ENCODE peak calls at places on chromosomes 3 and 15, in six cellular contexts. One of them, this sample, is unnamed. For H3K4me1, the result is how much of the 10 kb centered on the place peaks cover.

GRCh38 chr3:30538787-30539186 is 67.6 kb upstream of the TGFBR2 start:
- DNase-seq in IMR-90: peak
- DNase-seq in left lung: no peak
- DNase-seq in spleen: no peak
- DNase-seq in uterus: no peak
- DNase-seq in naive thymus-derived CD4-positive, alpha-beta T cell: no peak
- DNase-seq in this sample: no peak

GRCh38 chr3:15403965-15404364 is 23.4 kb downstream of the METTL6 start:
- DNase-seq in IMR-90: no peak
- DNase-seq in left lung: no peak
- DNase-seq in spleen: no peak
- DNase-seq in uterus: no peak
- DNase-seq in naive thymus-derived CD4-positive, alpha-beta T cell: no peak
- DNase-seq in this sample: no peak

GRCh38 chr3:48466386-48467109 is 20.0 kb downstream of the ATRIP start:
- DNase-seq in IMR-90: no peak
- DNase-seq in left lung: peak
- DNase-seq in spleen: peak
- DNase-seq in uterus: no peak
- DNase-seq in naive thymus-derived CD4-positive, alpha-beta T cell: no peak
- DNase-seq in this sample: no peak

GRCh38 chr3:81249540-81250029 is 511.9 kb downstream of the GBE1 start:
- DNase-seq in IMR-90: peak
- DNase-seq in left lung: no peak
- DNase-seq in spleen: no peak
- DNase-seq in uterus: no peak
- DNase-seq in naive thymus-derived CD4-positive, alpha-beta T cell: no peak
- DNase-seq in this sample: no peak

GRCh38 chr3:62051506-62051905 is 321.8 kb downstream of the FEZF2 start:
- DNase-seq in IMR-90: peak
- DNase-seq in left lung: no peak
- DNase-seq in spleen: no peak
- DNase-seq in uterus: no peak
- DNase-seq in naive thymus-derived CD4-positive, alpha-beta T cell: no peak
- DNase-seq in this sample: no peak

GRCh38 chr3:24477090-24477656 is 17.5 kb downstream of the THRB start:
- DNase-seq in IMR-90: no peak
- DNase-seq in left lung: no peak
- DNase-seq in spleen: no peak
- DNase-seq in uterus: no peak
- DNase-seq in naive thymus-derived CD4-positive, alpha-beta T cell: no peak
- DNase-seq in this sample: no peak

GRCh38 chr3:20022954-20023644 is 11.0 kb upstream of the PP2D1 start:
- DNase-seq in IMR-90: no peak
- DNase-seq in left lung: no peak
- DNase-seq in spleen: no peak
- DNase-seq in uterus: no peak
- DNase-seq in naive thymus-derived CD4-positive, alpha-beta T cell: no peak
- DNase-seq in this sample: no peak

GRCh38 chr15:78070049-78070698 is 7.3 kb downstream of the TBC1D2B start:
- DNase-seq in IMR-90: no peak
- DNase-seq in left lung: peak
- DNase-seq in spleen: peak
- DNase-seq in uterus: no peak
- DNase-seq in naive thymus-derived CD4-positive, alpha-beta T cell: peak
- DNase-seq in this sample: no peak

GRCh38 chr3:6679510-6679909 is 181.4 kb upstream of the GRM7 start:
- DNase-seq in IMR-90: no peak
- DNase-seq in left lung: no peak
- DNase-seq in spleen: no peak
- DNase-seq in uterus: no peak
- DNase-seq in naive thymus-derived CD4-positive, alpha-beta T cell: no peak
- DNase-seq in this sample: no peak

GRCh38 chr3:77686560-77686959 is 646.7 kb downstream of the ROBO2 start:
- DNase-seq in IMR-90: no peak
- DNase-seq in left lung: no peak
- DNase-seq in spleen: no peak
- DNase-seq in uterus: no peak
- DNase-seq in naive thymus-derived CD4-positive, alpha-beta T cell: no peak
- DNase-seq in this sample: no peak

GRCh38 chr15:46670256-46670655 is 1035.4 kb downstream of the SQOR start:
- DNase-seq in IMR-90: no peak
- DNase-seq in left lung: no peak
- DNase-seq in spleen: no peak
- DNase-seq in uterus: no peak
- DNase-seq in naive thymus-derived CD4-positive, alpha-beta T cell: no peak
- DNase-seq in this sample: no peak

GRCh38 chr15:45573961-45574629 is 13.1 kb upstream of the BLOC1S6 start:
- DNase-seq in IMR-90: no peak
- DNase-seq in left lung: no peak
- DNase-seq in spleen: no peak
- DNase-seq in uterus: no peak
- DNase-seq in naive thymus-derived CD4-positive, alpha-beta T cell: no peak
- DNase-seq in this sample: peak

GRCh38 chr3:107142171-107142570 is 235.1 kb upstream of the CCDC54 start:
- DNase-seq in IMR-90: no peak
- DNase-seq in left lung: no peak
- DNase-seq in spleen: no peak
- DNase-seq in uterus: no peak
- DNase-seq in naive thymus-derived CD4-positive, alpha-beta T cell: no peak
- DNase-seq in this sample: no peak

GRCh38 chr15:66078196-66078928 is 175.2 kb downstream of the MEGF11 start:
- DNase-seq in IMR-90: no peak
- DNase-seq in left lung: no peak
- DNase-seq in spleen: peak
- DNase-seq in uterus: no peak
- DNase-seq in naive thymus-derived CD4-positive, alpha-beta T cell: no peak
- DNase-seq in this sample: no peak

GRCh38 chr3:124172846-124173245 is 180.9 kb upstream of the ROPN1 start:
- DNase-seq in IMR-90: no peak
- DNase-seq in left lung: no peak
- DNase-seq in spleen: no peak
- DNase-seq in uterus: no peak
- DNase-seq in naive thymus-derived CD4-positive, alpha-beta T cell: no peak
- DNase-seq in this sample: no peak

GRCh38 chr3:151169262-151169661 is 33.8 kb downstream of the GPR171 start:
- DNase-seq in IMR-90: peak
- DNase-seq in left lung: peak
- DNase-seq in spleen: peak
- DNase-seq in uterus: no peak
- DNase-seq in naive thymus-derived CD4-positive, alpha-beta T cell: no peak
- DNase-seq in this sample: no peak

GRCh38 chr3:133937061-133937686 is 41.5 kb upstream of the RAB6B start:
- DNase-seq in IMR-90: no peak
- DNase-seq in left lung: no peak
- DNase-seq in spleen: peak
- DNase-seq in uterus: no peak
- DNase-seq in naive thymus-derived CD4-positive, alpha-beta T cell: no peak
- DNase-seq in this sample: no peak

GRCh38 chr3:194512895-194513601 is 26.2 kb upstream of the ATP13A3 start:
- DNase-seq in IMR-90: no peak
- DNase-seq in left lung: no peak
- DNase-seq in spleen: no peak
- DNase-seq in uterus: no peak
- DNase-seq in naive thymus-derived CD4-positive, alpha-beta T cell: no peak
- DNase-seq in this sample: no peak

GRCh38 chr3:129795596-129795995 is 97.9 kb downstream of the TMCC1 start:
- DNase-seq in IMR-90: peak
- DNase-seq in left lung: no peak
- DNase-seq in spleen: no peak
- DNase-seq in uterus: no peak
- DNase-seq in naive thymus-derived CD4-positive, alpha-beta T cell: no peak
- DNase-seq in this sample: no peak

GRCh38 chr15:76056931-76057330 is 2.9 kb upstream of the TMEM266 start:
- DNase-seq in IMR-90: no peak
- DNase-seq in left lung: no peak
- DNase-seq in spleen: no peak
- DNase-seq in uterus: no peak
- DNase-seq in naive thymus-derived CD4-positive, alpha-beta T cell: no peak
- DNase-seq in this sample: no peak

GRCh38 chr15:53978248-53978906 is at the start of gene UNC13C:
- DNase-seq in IMR-90: no peak
- DNase-seq in left lung: peak
- DNase-seq in spleen: no peak
- DNase-seq in uterus: no peak
- DNase-seq in naive thymus-derived CD4-positive, alpha-beta T cell: no peak
- DNase-seq in this sample: no peak

DNA sequence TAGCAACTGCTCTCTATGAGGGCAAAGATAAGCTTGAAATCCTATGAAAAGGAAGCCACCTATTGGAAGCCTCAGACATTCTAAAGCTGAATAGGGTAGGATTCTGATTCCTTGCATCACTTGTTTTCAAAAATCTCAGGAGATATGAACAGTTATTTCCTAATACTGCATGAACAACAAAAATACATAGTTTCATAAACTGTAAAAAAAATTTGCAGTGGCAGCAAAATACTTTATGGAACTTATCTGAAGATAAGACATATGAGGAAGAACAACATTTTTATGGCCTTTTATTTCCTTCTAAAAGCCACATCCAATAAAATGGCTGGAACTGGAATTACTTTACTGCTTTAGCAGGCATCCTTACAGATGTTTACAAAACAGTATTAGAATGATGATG is 29.9 kb downstream of the AP3S2 start:
- DNase-seq in IMR-90: no peak
- DNase-seq in left lung: no peak
- DNase-seq in spleen: no peak
- DNase-seq in uterus: no peak
- DNase-seq in naive thymus-derived CD4-positive, alpha-beta T cell: no peak
- DNase-seq in this sample: no peak
- H3K4me1 ChIP-seq in IMR-90: under half
- H3K4me1 ChIP-seq in left lung: under half
- H3K4me1 ChIP-seq in spleen: under half
- H3K4me1 ChIP-seq in uterus: under half
- H3K4me1 ChIP-seq in naive thymus-derived CD4-positive, alpha-beta T cell: under half
- H3K4me1 ChIP-seq in this sample: under half

GRCh38 chr3:188698436-188698835 is 473.3 kb upstream of the TPRG1 start:
- DNase-seq in IMR-90: no peak
- DNase-seq in left lung: no peak
- DNase-seq in spleen: no peak
- DNase-seq in uterus: no peak
- DNase-seq in naive thymus-derived CD4-positive, alpha-beta T cell: no peak
- DNase-seq in this sample: no peak
- H3K4me1 ChIP-seq in IMR-90: under half
- H3K4me1 ChIP-seq in left lung: under half
- H3K4me1 ChIP-seq in spleen: under half
- H3K4me1 ChIP-seq in uterus: under half
- H3K4me1 ChIP-seq in naive thymus-derived CD4-positive, alpha-beta T cell: under half
- H3K4me1 ChIP-seq in this sample: under half

GRCh38 chr3:172946061-172946460 is 195.0 kb downstream of the SPATA16 start:
- DNase-seq in IMR-90: no peak
- DNase-seq in left lung: no peak
- DNase-seq in spleen: no peak
- DNase-seq in uterus: no peak
- DNase-seq in naive thymus-derived CD4-positive, alpha-beta T cell: no peak
- DNase-seq in this sample: no peak
- H3K4me1 ChIP-seq in IMR-90: under half
- H3K4me1 ChIP-seq in left lung: under half
- H3K4me1 ChIP-seq in spleen: under half
- H3K4me1 ChIP-seq in uterus: under half
- H3K4me1 ChIP-seq in naive thymus-derived CD4-positive, alpha-beta T cell: under half
- H3K4me1 ChIP-seq in this sample: under half

DNA sequence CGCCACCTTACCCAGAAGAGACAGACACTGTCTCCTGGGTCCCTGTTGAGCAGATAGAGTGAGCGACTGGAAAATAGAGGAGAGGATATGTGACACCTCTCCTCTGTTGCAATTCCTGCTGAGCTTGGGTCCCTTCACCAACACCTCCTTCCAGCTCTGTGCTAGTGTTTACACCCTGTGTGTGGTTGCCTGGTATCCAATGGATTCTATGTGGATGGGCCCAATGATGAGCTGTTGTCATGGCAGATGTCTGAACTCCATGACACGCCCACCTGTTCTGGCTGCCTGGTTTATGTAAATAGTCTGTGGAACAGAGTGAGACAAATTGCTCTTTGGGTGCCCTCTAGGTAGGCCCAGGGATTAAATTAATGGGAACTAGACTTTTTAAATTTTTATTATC is 23.7 kb downstream of the RBM5 start:
- DNase-seq in IMR-90: no peak
- DNase-seq in left lung: no peak
- DNase-seq in spleen: no peak
- DNase-seq in uterus: no peak
- DNase-seq in naive thymus-derived CD4-positive, alpha-beta T cell: no peak
- DNase-seq in this sample: no peak
- H3K4me1 ChIP-seq in IMR-90: under half
- H3K4me1 ChIP-seq in left lung: under half
- H3K4me1 ChIP-seq in spleen: under half
- H3K4me1 ChIP-seq in uterus: under half
- H3K4me1 ChIP-seq in naive thymus-derived CD4-positive, alpha-beta T cell: under half
- H3K4me1 ChIP-seq in this sample: under half

DNA sequence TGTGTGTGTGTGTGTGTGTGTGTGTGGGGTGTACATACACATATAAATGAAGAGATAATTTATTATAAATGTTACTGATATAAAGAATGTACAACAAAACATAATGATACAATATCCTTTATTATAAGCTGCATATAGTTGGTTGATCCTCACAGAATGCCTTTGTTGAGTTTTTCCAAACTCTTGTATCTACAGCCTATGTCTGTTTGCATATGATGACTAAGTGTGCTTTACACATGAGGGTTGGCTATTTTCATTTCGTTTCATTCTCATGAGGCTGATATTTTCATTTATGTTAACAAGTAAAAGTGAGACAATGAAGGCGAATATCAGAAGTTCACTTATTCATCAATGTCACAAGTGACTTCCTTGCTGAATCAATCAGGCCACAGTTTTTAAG is 45.1 kb downstream of the TM2D3 start:
- DNase-seq in IMR-90: no peak
- DNase-seq in left lung: no peak
- DNase-seq in spleen: no peak
- DNase-seq in uterus: no peak
- DNase-seq in naive thymus-derived CD4-positive, alpha-beta T cell: no peak
- DNase-seq in this sample: no peak
- H3K4me1 ChIP-seq in IMR-90: under half
- H3K4me1 ChIP-seq in left lung: under half
- H3K4me1 ChIP-seq in spleen: under half
- H3K4me1 ChIP-seq in uterus: under half
- H3K4me1 ChIP-seq in naive thymus-derived CD4-positive, alpha-beta T cell: under half
- H3K4me1 ChIP-seq in this sample: under half

DNA sequence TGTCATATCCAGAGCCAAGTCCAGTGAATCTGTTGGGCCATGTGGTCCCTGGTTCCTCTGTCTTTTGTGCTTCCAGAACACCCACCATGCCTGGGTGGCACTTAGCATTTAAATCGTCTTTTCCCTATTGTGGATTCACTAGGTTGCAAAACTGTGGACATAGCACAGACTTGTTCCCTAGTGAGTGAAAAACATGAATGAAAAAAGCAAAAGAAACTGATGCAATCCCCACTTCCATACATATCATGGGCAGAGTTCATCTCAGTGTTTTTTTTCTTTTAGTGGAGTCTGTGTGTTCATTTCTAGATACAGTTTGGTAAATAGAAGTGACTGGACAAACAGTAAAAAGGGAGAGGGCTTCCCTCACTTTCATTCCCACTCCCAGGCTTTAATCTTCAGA is 170.5 kb downstream of the SLCO3A1 start:
- DNase-seq in IMR-90: no peak
- DNase-seq in left lung: no peak
- DNase-seq in spleen: no peak
- DNase-seq in uterus: no peak
- DNase-seq in naive thymus-derived CD4-positive, alpha-beta T cell: no peak
- DNase-seq in this sample: no peak
- H3K4me1 ChIP-seq in IMR-90: under half
- H3K4me1 ChIP-seq in left lung: under half
- H3K4me1 ChIP-seq in spleen: under half
- H3K4me1 ChIP-seq in uterus: under half
- H3K4me1 ChIP-seq in naive thymus-derived CD4-positive, alpha-beta T cell: under half
- H3K4me1 ChIP-seq in this sample: under half

GRCh38 chr15:40059821-40060220 is 20.8 kb upstream of the SRP14 start:
- DNase-seq in IMR-90: no peak
- DNase-seq in left lung: peak
- DNase-seq in spleen: peak
- DNase-seq in uterus: no peak
- DNase-seq in naive thymus-derived CD4-positive, alpha-beta T cell: no peak
- DNase-seq in this sample: no peak
- H3K4me1 ChIP-seq in IMR-90: under half
- H3K4me1 ChIP-seq in left lung: under half
- H3K4me1 ChIP-seq in spleen: under half
- H3K4me1 ChIP-seq in uterus: under half
- H3K4me1 ChIP-seq in naive thymus-derived CD4-positive, alpha-beta T cell: under half
- H3K4me1 ChIP-seq in this sample: under half

This sample was measured in CD8-positive, alpha-beta T cell.